ENCODE peak calls at places on chromosomes 6 and 20, in five cellular contexts. V, Q, S, U and F are unnamed samples.

GRCh38 chr6:108563292-108563691 is 2.6 kb downstream of the FOXO3 start:
- DNase-seq in V (no peak), Q (no peak), S (no peak), U (no peak), F (no peak)

GRCh38 chr20:43123180-43123579 is 66.5 kb downstream of the PTPRT start:
- DNase-seq in V (no peak), Q (no peak), S (no peak), U (no peak), F (no peak)

GRCh38 chr20:47705497-47705856 is 79.8 kb downstream of the SULF2 start:
- DNase-seq in V (no peak), Q (no peak), S (no peak), U (no peak), F (no peak)

GRCh38 chr6:27753668-27754407 is 158.4 kb downstream of the OR2B2 start:
- DNase-seq in V (no peak), Q (peak; percentile 73), S (peak; percentile 78), U (peak; percentile 91), F (peak; percentile 68)

GRCh38 chr6:143802833-143803565 is 40.1 kb upstream of the LTV1 start:
- DNase-seq in V (no peak), Q (no peak), S (no peak), U (peak; percentile 64), F (no peak)

GRCh38 chr6:82954937-82955577 is 110.6 kb downstream of the UBE3D start:
- DNase-seq in V (no peak), Q (no peak), S (no peak), U (no peak), F (no peak)

GRCh38 chr6:115001726-115002436 is 659.1 kb upstream of the HS3ST5 start:
- DNase-seq in V (no peak), Q (no peak), S (no peak), U (no peak), F (no peak)

GRCh38 chr6:45791600-45792168 is 224.0 kb downstream of the CLIC5 start:
- DNase-seq in V (no peak), Q (no peak), S (no peak), U (peak; percentile 46), F (no peak)

GRCh38 chr6:83378621-83379388 is 52.0 kb downstream of the ME1 start:
- DNase-seq in V (no peak), Q (no peak), S (no peak), U (peak; percentile 63), F (no peak)

GRCh38 chr6:135054238-135054574 is 416 bp downstream of the HBS1L start:
- DNase-seq in V (no peak), Q (no peak), S (no peak), U (peak; percentile 22), F (no peak)

GRCh38 chr20:1225263-1225728 is 548 bp upstream of the RAD21L1 start:
- DNase-seq in V (no peak), Q (no peak), S (no peak), U (no peak), F (no peak)

GRCh38 chr6:28922004-28922840 is 1.6 kb downstream of the TRIM27 start:
- DNase-seq in V (no peak), Q (peak; percentile 35), S (no peak), U (peak; percentile 60), F (no peak)

GRCh38 chr6:79984261-79984660 is 20.2 kb upstream of the TTK start:
- DNase-seq in V (no peak), Q (no peak), S (no peak), U (peak; percentile 33), F (no peak)

GRCh38 chr6:39882567-39882953 is 51.7 kb downstream of the MOCS1 start:
- DNase-seq in V (peak; percentile 68), Q (peak; percentile 61), S (no peak), U (peak; percentile 99), F (no peak)

GRCh38 chr6:30726506-30727413 is 6.6 kb downstream of the TUBB start:
- DNase-seq in V (no peak), Q (no peak), S (no peak), U (no peak), F (no peak)

GRCh38 chr20:52190437-52191131 is 995 bp downstream of the ZFP64 start:
- DNase-seq in V (no peak), Q (no peak), S (no peak), U (peak; percentile 35), F (peak; percentile 76)

GRCh38 chr6:43714311-43715055 is 26.9 kb upstream of the MRPS18A start:
- DNase-seq in V (no peak), Q (no peak), S (no peak), U (peak; percentile 83), F (no peak)

GRCh38 chr6:37607949-37608348 is 89.7 kb downstream of the MDGA1 start:
- DNase-seq in V (no peak), Q (no peak), S (no peak), U (peak; percentile 67), F (no peak)

GRCh38 chr20:1330075-1330830 is 1.3 kb upstream of the SDCBP2 start:
- DNase-seq in V (peak; percentile 91), Q (peak; percentile 32), S (no peak), U (peak; percentile 53), F (peak; percentile 82)

GRCh38 chr6:158708239-158708638 is 58.4 kb downstream of the SYTL3 start:
- DNase-seq in V (no peak), Q (no peak), S (no peak), U (peak; percentile 86), F (no peak)
- H3K4me3 ChIP-seq in V (peak overlapping the region; percentile 24), Q (no peak overlapping the region), S (no peak overlapping the region), U (no peak overlapping the region), F (no peak overlapping the region)

DNA sequence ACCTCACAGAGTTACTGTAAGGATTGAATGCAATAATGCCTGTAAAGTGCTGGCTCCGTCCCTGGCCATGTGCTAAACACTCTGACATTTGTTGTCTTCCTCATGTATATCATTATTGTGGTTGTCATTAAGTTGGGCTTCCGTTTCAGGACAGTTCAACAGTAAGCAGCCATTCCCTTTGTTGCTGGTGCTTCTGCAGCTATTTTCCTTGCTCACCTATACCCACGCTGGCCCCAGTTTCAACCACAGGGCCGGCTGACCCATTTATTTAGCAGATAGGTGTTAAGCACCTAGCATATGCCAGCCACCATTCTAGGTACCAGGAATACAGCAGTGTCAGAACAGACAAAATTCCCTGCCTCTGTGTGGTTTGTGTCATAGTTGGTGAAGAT is 14.4 kb downstream of the E2F3 start:
- DNase-seq in V (no peak), Q (no peak), S (no peak), U (no peak), F (no peak)
- H3K4me3 ChIP-seq in V (no peak overlapping the region), Q (no peak overlapping the region), S (no peak overlapping the region), U (no peak overlapping the region), F (no peak overlapping the region)

GRCh38 chr20:56630086-56630493 is 984 bp downstream of the TFAP2C start:
- DNase-seq in V (no peak), Q (peak; percentile 84), S (peak; percentile 88), U (peak; percentile 50), F (peak; percentile 70)
- H3K4me3 ChIP-seq in V (peak overlapping the region; percentile 54), Q (peak overlapping the region; percentile 46), S (peak overlapping the region; percentile 64), U (peak overlapping the region; percentile 35), F (no peak overlapping the region)

DNA sequence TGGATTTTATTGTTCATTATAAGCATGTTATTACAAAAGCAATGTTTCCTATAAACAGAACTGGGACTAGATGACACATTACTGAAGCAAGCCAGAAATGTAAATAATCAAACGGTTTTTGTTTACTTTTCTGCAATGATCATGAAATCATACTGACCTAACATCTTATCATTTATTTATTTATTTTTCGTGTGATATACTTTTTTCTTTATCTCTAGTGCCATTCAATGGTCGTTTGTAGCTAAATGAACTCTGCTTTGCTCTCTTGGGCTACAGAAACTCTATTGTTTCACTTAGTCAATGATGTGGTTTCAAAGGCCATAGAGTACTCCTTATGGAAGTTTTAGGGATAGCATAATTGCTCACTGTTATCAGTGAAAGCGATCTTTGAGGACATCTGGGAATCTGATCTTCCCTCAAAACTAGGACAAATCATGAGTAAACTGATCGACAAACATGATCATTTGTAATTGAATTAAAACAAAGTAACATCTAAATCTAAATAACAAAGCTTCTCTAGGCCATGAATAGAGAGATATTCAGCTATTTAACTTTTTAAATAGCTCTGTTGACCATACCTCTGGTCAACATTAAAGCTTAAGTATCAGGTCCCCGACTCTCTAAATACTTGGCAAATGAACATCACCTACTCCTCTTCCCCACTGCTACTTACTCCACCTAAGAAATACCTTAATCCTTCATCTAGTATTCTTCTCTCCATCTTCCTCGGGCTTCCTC is 933.4 kb downstream of the TFAP2A start:
- DNase-seq in V (no peak), Q (no peak), S (no peak), U (no peak), F (no peak)
- H3K4me3 ChIP-seq in V (no peak overlapping the region), Q (no peak overlapping the region), S (no peak overlapping the region), U (no peak overlapping the region), F (no peak overlapping the region)

GRCh38 chr20:11248691-11249178 is 574.9 kb upstream of the JAG1 start:
- DNase-seq in V (no peak), Q (no peak), S (no peak), U (no peak), F (no peak)

GRCh38 chr20:11247059-11247630 is 573.3 kb upstream of the JAG1 start:
- DNase-seq in V (no peak), Q (no peak), S (no peak), U (no peak), F (no peak)

GRCh38 chr20:11247943-11248475 is 574.2 kb upstream of the JAG1 start:
- DNase-seq in V (no peak), Q (no peak), S (no peak), U (no peak), F (no peak)

GRCh38 chr20:11249239-11249638 is 575.4 kb upstream of the JAG1 start:
- DNase-seq in V (no peak), Q (no peak), S (no peak), U (no peak), F (no peak)

GRCh38 chr20:11249683-11250082 is 575.9 kb upstream of the JAG1 start:
- DNase-seq in V (no peak), Q (no peak), S (no peak), U (no peak), F (no peak)
- H3K4me3 ChIP-seq in V (no peak overlapping the region), Q (no peak overlapping the region), S (no peak overlapping the region), U (no peak overlapping the region), F (no peak overlapping the region)